ENCODE peak calls at places on chromosomes 7 and 10, in nine cellular contexts. P, I, D, X, Y, E, F, G and C are unnamed samples.

GRCh38 chr7:28408974-28409715 is 3.2 kb upstream of the CREB5 start:
- DNase-seq in P (peak; percentile 96), I (peak; percentile 86), D (peak; percentile 96), X (peak; percentile 81), Y (peak; percentile 95), E (peak; percentile 72), F (peak; percentile 4), G (peak; percentile 99), C (peak; percentile 91)

GRCh38 chr7:29304756-29305155 is 110.2 kb downstream of the CHN2 start:
- DNase-seq in P (no peak), I (peak; percentile 68), D (no peak), X (no peak), Y (peak; percentile 83), E (no peak), F (no peak), G (no peak), C (no peak)

GRCh38 chr7:2863461-2864066 is 19.5 kb upstream of the GNA12 start:
- DNase-seq in P (peak; percentile 58), I (peak; percentile 94), D (peak; percentile 85), X (peak; percentile 74), Y (peak; percentile 48), E (peak; percentile 69), F (peak; percentile 40), G (peak; percentile 97), C (no peak)

GRCh38 chr10:103715430-103715829 is 139.9 kb downstream of the SH3PXD2A start:
- DNase-seq in P (no peak), I (peak; percentile 71), D (no peak), X (no peak), Y (no peak), E (peak; percentile 32), F (no peak), G (peak; percentile 99), C (no peak)

GRCh38 chr7:139937685-139938084 is 108.6 kb downstream of the TBXAS1 start:
- DNase-seq in P (no peak), I (no peak), D (no peak), X (no peak), Y (no peak), E (no peak), F (no peak), G (no peak), C (no peak)

GRCh38 chr10:230758-231157 is 95.5 kb downstream of the ZMYND11 start:
- DNase-seq in P (peak; percentile 61), I (peak; percentile 27), D (no peak), X (no peak), Y (peak; percentile 33), E (peak; percentile 8), F (peak; percentile 54), G (peak; percentile 22), C (peak; percentile 19)

GRCh38 chr10:98410759-98411158 is 4.2 kb downstream of the PYROXD2 start:
- DNase-seq in P (no peak), I (no peak), D (no peak), X (no peak), Y (no peak), E (no peak), F (no peak), G (no peak), C (no peak)

GRCh38 chr10:35362701-35363350 is 26.5 kb downstream of the CCNY start:
- DNase-seq in P (no peak), I (no peak), D (no peak), X (no peak), Y (no peak), E (no peak), F (no peak), G (no peak), C (no peak)

GRCh38 chr7:82566752-82567151 is 123.2 kb upstream of the CACNA2D1 start:
- DNase-seq in P (no peak), I (no peak), D (no peak), X (no peak), Y (no peak), E (no peak), F (no peak), G (no peak), C (no peak)

DNA sequence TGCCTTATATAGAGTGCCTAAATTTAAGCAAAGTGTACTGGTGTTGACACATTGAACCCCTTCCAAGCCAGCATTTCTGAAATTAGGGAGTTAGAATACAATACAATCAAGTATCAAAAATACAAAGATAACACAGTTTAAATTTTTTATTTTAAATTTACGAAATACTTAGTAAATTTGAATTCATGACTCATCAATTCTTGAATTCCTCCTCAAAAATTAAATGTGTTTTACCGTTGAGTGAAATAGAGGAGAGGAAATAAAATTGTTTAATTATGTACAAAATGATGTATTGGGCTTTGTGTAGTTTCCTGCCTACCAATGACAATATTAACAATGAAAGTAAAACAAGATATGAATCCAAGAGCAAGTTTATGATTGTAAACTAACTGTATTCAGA is 102.6 kb upstream of the KCND2 start:
- DNase-seq in P (no peak), I (no peak), D (no peak), X (no peak), Y (no peak), E (no peak), F (no peak), G (peak; percentile 14), C (no peak)
- H3K4me2 ChIP-seq in P (no peak overlapping the region), I (peak overlapping the region; percentile 36), D (no peak overlapping the region), X (no peak overlapping the region), Y (no peak overlapping the region), E (peak overlapping the region; percentile 32), F (no peak overlapping the region), G (no peak overlapping the region), C (no peak overlapping the region)

GRCh38 chr10:6082496-6083395 is 6.1 kb upstream of the RBM17 start:
- DNase-seq in P (no peak), I (no peak), D (no peak), X (no peak), Y (no peak), E (no peak), F (no peak), G (no peak), C (no peak)

GRCh38 chr10:6086375-6087233 is 2.2 kb upstream of the RBM17 start:
- DNase-seq in P (peak; percentile 96), I (peak; percentile 53), D (peak; percentile 93), X (peak; percentile 90), Y (peak; percentile 83), E (peak; percentile 76), F (peak; percentile 98), G (peak; percentile 94), C (peak; percentile 93)

GRCh38 chr10:6080417-6080973 is 8.3 kb upstream of the RBM17 start:
- DNase-seq in P (no peak), I (no peak), D (no peak), X (no peak), Y (no peak), E (no peak), F (no peak), G (no peak), C (no peak)

GRCh38 chr10:6088721-6089333 is at the start of gene RBM17:
- DNase-seq in P (peak; percentile 93), I (peak; percentile 84), D (peak; percentile 95), X (peak; percentile 96), Y (peak; percentile 96), E (peak; percentile 94), F (peak; percentile 98), G (peak; percentile 93), C (peak; percentile 98)

GRCh38 chr10:6083523-6084475 is 5.0 kb upstream of the RBM17 start:
- DNase-seq in P (no peak), I (no peak), D (no peak), X (no peak), Y (no peak), E (no peak), F (no peak), G (peak; percentile 23), C (no peak)
- TF ChIP-seq EZH2phosphoT487 in P (no peak), I (no peak), D (no peak), X (no peak), Y (no peak), E (no peak), F (no peak), G (no peak), C (no peak)

GRCh38 chr10:33860994-33861393 is 526.5 kb upstream of the NRP1 start:
- DNase-seq in P (no peak), I (no peak), D (no peak), X (no peak), Y (no peak), E (no peak), F (no peak), G (no peak), C (no peak)
- H3K4me2 ChIP-seq in P (no peak overlapping the region), I (no peak overlapping the region), D (no peak overlapping the region), X (no peak overlapping the region), Y (no peak overlapping the region), E (no peak overlapping the region), F (no peak overlapping the region), G (no peak overlapping the region), C (no peak overlapping the region)

GRCh38 chr10:95289921-95290421 is 832 bp downstream of the PDLIM1 start:
- DNase-seq in P (peak; percentile 30), I (no peak), D (no peak), X (no peak), Y (no peak), E (no peak), F (no peak), G (peak; percentile 52), C (no peak)

GRCh38 chr10:95288273-95288672 is 2.5 kb downstream of the PDLIM1 start:
- DNase-seq in P (no peak), I (no peak), D (no peak), X (no peak), Y (no peak), E (no peak), F (no peak), G (no peak), C (no peak)

GRCh38 chr10:95290801-95291633 is at the start of gene PDLIM1:
- DNase-seq in P (peak; percentile 81), I (peak; percentile 68), D (peak; percentile 93), X (peak; percentile 80), Y (peak; percentile 92), E (no peak), F (peak; percentile 71), G (peak; percentile 87), C (peak; percentile 81)

GRCh38 chr10:95290446-95290800 is 380 bp downstream of the PDLIM1 start:
- DNase-seq in P (peak; percentile 41), I (no peak), D (peak; percentile 50), X (peak; percentile 35), Y (no peak), E (no peak), F (peak; percentile 50), G (peak; percentile 54), C (peak; percentile 56)

GRCh38 chr10:95289003-95289920 is 1.5 kb downstream of the PDLIM1 start:
- DNase-seq in P (peak; percentile 82), I (peak; percentile 71), D (peak; percentile 56), X (no peak), Y (no peak), E (no peak), F (peak; percentile 41), G (peak; percentile 61), C (peak; percentile 40)
- TF ChIP-seq EZH2phosphoT487 in P (no peak), I (no peak), D (no peak), X (no peak), Y (no peak), E (no peak), F (no peak), G (no peak), C (peak; percentile 14)